ENCODE peak calls at places on chromosomes 3 and 15, in seven cellular contexts. L, C, R, J, Z, O and N are unnamed samples.

GRCh38 chr15:75348563-75349350 is 1.9 kb downstream of the NEIL1 start:
- DNase-seq in C (no peak), L (peak), R (peak), O (no peak), Z (peak), J (no peak), N (no peak)

GRCh38 chr15:74770211-74770892 is 11.5 kb upstream of the CSK start:
- DNase-seq in J (no peak), Z (no peak), O (no peak), R (no peak), C (no peak), L (no peak), N (no peak)

GRCh38 chr3:40505599-40506462 is at the start of gene ZNF620:
- DNase-seq in L (peak), J (peak), Z (peak), R (peak), O (peak), C (peak), N (peak)

GRCh38 chr3:171356251-171356650 is 104.0 kb downstream of the TNIK start:
- DNase-seq in J (no peak), O (no peak), C (no peak), L (no peak), Z (no peak), R (no peak), N (no peak)

GRCh38 chr3:183619624-183620274 is 15.7 kb upstream of the KLHL24 start:
- DNase-seq in O (no peak), L (no peak), Z (no peak), R (no peak), C (no peak), J (no peak), N (no peak)

GRCh38 chr3:131795382-131796085 is 239.3 kb downstream of the CPNE4 start:
- DNase-seq in L (no peak), C (peak), J (peak), R (peak), Z (no peak), O (no peak), N (no peak)

GRCh38 chr15:65902373-65902772 is 33.1 kb downstream of the RAB11A start:
- DNase-seq in R (peak), Z (no peak), O (no peak), J (peak), C (no peak), L (peak), N (no peak)

GRCh38 chr3:29486087-29486486 is 205.2 kb downstream of the RBMS3 start:
- DNase-seq in C (peak), J (peak), O (no peak), Z (no peak), R (no peak), L (peak), N (no peak)

GRCh38 chr15:83698294-83698693 is 44.4 kb downstream of the ADAMTSL3 start:
- DNase-seq in Z (no peak), O (no peak), L (no peak), J (peak), C (peak), R (no peak), N (no peak)

GRCh38 chr15:29140475-29141172 is 129.0 kb downstream of the NSMCE3 start:
- DNase-seq in L (peak), O (no peak), R (no peak), Z (peak), C (no peak), J (no peak), N (no peak)

GRCh38 chr15:101187820-101188516 is 63.9 kb downstream of the CHSY1 start:
- DNase-seq in C (peak), J (peak), Z (peak), L (no peak), O (no peak), R (no peak), N (no peak)
- TF ChIP-seq CTCF in C (no peak), J (no peak), Z (no peak), L (no peak), O (no peak), R (no peak), N (no peak)

GRCh38 chr15:100602064-100602821 is at the start of the genes ASB7 and LINS1:
- DNase-seq in J (peak), Z (peak), R (peak), L (peak), O (peak), C (peak), N (peak)
- TF ChIP-seq CTCF in J (no peak), Z (no peak), R (no peak), L (no peak), O (no peak), C (no peak), N (no peak)

GRCh38 chr3:58562498-58562897 is 14.7 kb downstream of the FAM107A start:
- DNase-seq in Z (peak), J (no peak), O (no peak), C (no peak), R (no peak), L (no peak), N (no peak)

GRCh38 chr3:58559586-58559985 is 17.6 kb downstream of the FAM107A start:
- DNase-seq in C (no peak), J (no peak), L (no peak), R (no peak), Z (no peak), O (no peak), N (no peak)

GRCh38 chr3:58564054-58564453 is 13.1 kb downstream of the FAM107A start:
- DNase-seq in Z (no peak), O (no peak), R (no peak), C (no peak), J (no peak), L (no peak), N (no peak)

GRCh38 chr3:58563386-58564035 is 13.7 kb downstream of the FAM107A start:
- DNase-seq in R (peak), J (no peak), C (no peak), O (no peak), L (no peak), Z (peak), N (no peak)

GRCh38 chr3:58560771-58561311 is 16.4 kb downstream of the FAM107A start:
- DNase-seq in J (peak), O (no peak), L (peak), R (peak), C (peak), Z (peak), N (no peak)
- TF ChIP-seq CTCF in J (peak), O (peak), L (peak), R (peak), C (peak), Z (peak), N (peak)

GRCh38 chr3:166060789-166061479 is 223.7 kb upstream of the BCHE start:
- DNase-seq in L (peak), Z (peak), R (no peak), C (no peak), J (no peak), O (no peak), N (no peak)
- TF ChIP-seq CTCF in L (no peak), Z (no peak), R (no peak), C (no peak), J (no peak), O (no peak), N (no peak)

GRCh38 chr15:64067564-64068030 is 21.3 kb upstream of the DAPK2 start:
- DNase-seq in O (peak), L (peak), C (peak), R (peak), Z (peak), J (peak), N (no peak)

GRCh38 chr15:64070106-64070505 is 23.5 kb downstream of the CIAO2A start:
- DNase-seq in R (no peak), L (no peak), J (peak), Z (no peak), O (no peak), C (no peak), N (no peak)

GRCh38 chr15:64071931-64072765 is 21.5 kb downstream of the CIAO2A start:
- DNase-seq in C (no peak), Z (no peak), L (no peak), J (no peak), O (no peak), R (no peak), N (no peak)

GRCh38 chr15:64070965-64071851 is 22.4 kb downstream of the CIAO2A start:
- DNase-seq in J (peak), Z (no peak), O (no peak), R (no peak), L (no peak), C (peak), N (no peak)

DNA sequence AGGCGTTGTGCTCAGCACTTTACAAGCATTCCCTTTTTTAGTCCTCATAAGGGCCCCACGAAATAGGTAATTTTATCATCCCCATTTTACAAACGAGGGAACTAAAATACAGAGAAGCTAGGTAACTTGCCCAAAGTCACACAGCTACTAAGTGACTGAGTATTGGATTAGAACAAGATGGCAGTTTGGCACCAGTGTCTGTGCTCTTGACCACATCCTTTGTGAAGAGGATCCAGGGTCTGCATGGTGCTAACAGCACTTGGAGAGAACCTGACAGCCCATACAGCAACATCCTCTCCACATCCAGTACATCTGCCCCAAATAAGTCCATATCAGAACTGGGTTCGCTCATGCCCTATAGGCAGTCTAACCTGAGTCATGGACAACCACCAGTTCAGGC is 21.8 kb upstream of the DAPK2 start:
- DNase-seq in L (no peak), O (no peak), Z (no peak), J (no peak), R (no peak), C (no peak), N (no peak)
- TF ChIP-seq CTCF in L (no peak), O (no peak), Z (no peak), J (no peak), R (no peak), C (no peak), N (no peak)

GRCh38 chr15:99310745-99311144 is 59.5 kb downstream of the LRRC28 start:
- DNase-seq in J (no peak), Z (no peak), O (no peak), R (no peak), L (no peak), C (no peak), N (no peak)
- TF ChIP-seq CTCF in J (no peak), Z (no peak), O (no peak), R (no peak), L (no peak), C (no peak), N (no peak)

GRCh38 chr3:140022061-140022781 is 87.2 kb downstream of the CLSTN2 start:
- DNase-seq in C (no peak), L (no peak), O (no peak), Z (no peak), J (no peak), R (no peak), N (no peak)
- TF ChIP-seq CTCF in C (no peak), L (no peak), O (no peak), Z (no peak), J (no peak), R (no peak), N (no peak)

DNA sequence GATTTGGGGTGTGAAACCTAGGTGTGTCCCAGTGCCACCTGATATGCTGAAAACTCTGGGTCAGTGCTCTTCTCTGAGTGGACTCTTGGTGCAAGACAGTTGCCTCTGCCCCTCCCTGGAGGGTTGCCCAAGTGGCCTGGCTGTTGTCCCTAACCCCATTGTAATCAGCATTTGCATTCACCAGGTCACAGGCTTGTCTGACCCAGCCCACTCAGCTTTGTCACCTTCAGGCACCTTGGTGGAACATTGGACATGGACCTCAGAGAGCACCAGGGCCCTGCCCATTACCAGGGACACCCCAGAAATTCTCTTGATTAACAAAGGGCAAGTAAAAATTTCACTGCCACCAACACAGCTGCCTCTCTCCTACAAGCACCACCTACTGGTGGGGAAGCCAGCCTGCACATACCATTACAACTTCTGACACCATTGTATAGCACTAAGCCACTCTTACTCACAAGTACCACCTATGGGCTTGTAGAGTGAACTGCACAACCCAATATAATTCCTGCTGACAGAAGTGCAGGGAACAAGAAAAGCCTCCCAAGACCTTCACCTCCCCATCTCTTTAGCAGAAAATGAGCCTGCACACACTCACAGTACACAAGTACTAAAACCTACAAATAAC is 324.6 kb downstream of the EPHA6 start:
- DNase-seq in J (no peak), O (no peak), Z (peak), R (no peak), L (peak), C (no peak), N (no peak)
- TF ChIP-seq CTCF in J (no peak), O (peak), Z (peak), R (peak), L (peak), C (no peak), N (peak)

DNA sequence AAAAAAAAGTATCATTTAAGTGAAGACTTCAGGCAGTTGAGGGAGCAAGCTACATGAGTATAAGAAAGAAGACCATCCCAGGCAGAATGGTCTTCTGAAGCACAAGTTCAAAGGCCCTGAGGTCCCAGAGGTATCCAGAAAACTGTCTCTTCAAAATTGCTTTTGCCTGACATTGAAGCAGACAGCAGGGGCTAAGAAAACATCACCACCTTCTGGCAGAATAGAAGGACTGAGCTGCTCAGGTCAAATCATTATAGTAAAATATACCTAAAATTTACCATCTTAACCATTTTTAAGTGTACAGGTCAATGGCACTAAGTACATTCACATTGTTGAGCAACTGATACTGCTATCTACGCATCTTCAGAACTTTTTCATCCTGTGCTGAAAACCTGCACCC is 16.4 kb downstream of the GPR160 start:
- DNase-seq in J (peak), L (peak), O (no peak), Z (no peak), R (no peak), C (peak), N (no peak)
- TF ChIP-seq CTCF in J (peak), L (peak), O (peak), Z (peak), R (peak), C (peak), N (peak)